ENCODE peak calls at places on chromosomes 11 and 22, in seven cellular contexts. V is left ventricle myocardium inferior; B is left lung; G is tibial nerve; M is spleen; A is body of pancreas; X is CD4-positive, CD25-positive, alpha-beta regulatory T cell. F is an unnamed sample.

GRCh38 chr22:23556026-23556620 is 24.0 kb downstream of the IGLL1 start:
- DNase-seq in B (peak), G (no peak), V (no peak), A (no peak), X (no peak), M (peak), F (no peak)

GRCh38 chr22:40196628-40197027 is 18.9 kb downstream of the TNRC6B start:
- DNase-seq in M (no peak), A (no peak), G (no peak), X (no peak), B (no peak), V (no peak), F (no peak)

GRCh38 chr11:21814169-21814568 is 378.7 kb upstream of the ANO5 start:
- DNase-seq in A (peak), M (no peak), X (no peak), V (no peak), B (no peak), G (no peak), F (no peak)

GRCh38 chr22:49910229-49911155 is 7.7 kb downstream of the ALG12 start:
- DNase-seq in V (no peak), A (no peak), X (no peak), G (no peak), B (no peak), M (no peak), F (no peak)

GRCh38 chr11:8086001-8086479 is 5.0 kb downstream of the TUB start:
- DNase-seq in M (peak), A (no peak), X (no peak), G (no peak), V (no peak), B (no peak), F (no peak)

GRCh38 chr11:74020537-74020936 is 11.7 kb upstream of the UCP3 start:
- DNase-seq in A (no peak), V (no peak), M (no peak), B (no peak), X (no peak), G (no peak), F (no peak)

GRCh38 chr11:129861702-129862107 is 33.7 kb downstream of the NFRKB start:
- DNase-seq in X (no peak), V (peak), A (peak), B (no peak), M (no peak), G (peak), F (peak)

GRCh38 chr22:28151241-28151640 is 232.2 kb upstream of the PITPNB start:
- DNase-seq in A (no peak), V (no peak), M (no peak), B (no peak), X (no peak), G (no peak), F (no peak)

GRCh38 chr11:86548278-86548917 is 124.0 kb downstream of the ME3 start:
- DNase-seq in A (no peak), B (no peak), G (no peak), X (no peak), V (no peak), M (no peak), F (no peak)

GRCh38 chr11:76783901-76784813 is 1.0 kb downstream of the TSKU start:
- DNase-seq in M (peak), X (no peak), V (peak), B (no peak), A (peak), G (no peak), F (peak)

GRCh38 chr11:129695543-129696308 is 119.9 kb upstream of the TMEM45B start:
- DNase-seq in B (peak), V (peak), X (peak), A (peak), M (peak), G (no peak), F (peak)

GRCh38 chr11:8097062-8097814 is 16.2 kb downstream of the TUB start:
- DNase-seq in B (no peak), M (peak), G (no peak), A (no peak), X (no peak), V (no peak), F (no peak)

GRCh38 chr11:133955945-133956421 is 785 bp downstream of the IGSF9B start:
- DNase-seq in M (no peak), A (no peak), G (no peak), X (no peak), B (peak), V (no peak), F (peak)

GRCh38 chr22:18056161-18056666 is 21.6 kb upstream of the PEX26 start:
- DNase-seq in A (peak), G (no peak), B (no peak), V (no peak), M (peak), X (no peak), F (no peak)

GRCh38 chr11:16632295-16633200 is 105.9 kb upstream of the C11orf58 start:
- DNase-seq in M (no peak), G (no peak), V (no peak), X (no peak), B (no peak), A (no peak), F (no peak)

GRCh38 chr11:28104984-28105383 is 3.0 kb downstream of the KIF18A start:
- DNase-seq in G (no peak), V (no peak), M (no peak), X (no peak), B (no peak), A (no peak), F (no peak)

GRCh38 chr22:43343262-43343988 is at the start of gene SCUBE1:
- DNase-seq in X (peak), B (peak), G (peak), M (peak), V (peak), A (peak), F (peak)

GRCh38 chr22:39135092-39135896 is 17.2 kb downstream of the CBX7 start:
- DNase-seq in B (peak), M (peak), X (no peak), A (no peak), V (peak), G (no peak), F (peak)

GRCh38 chr11:65903068-65903481 is 2.9 kb upstream of the FOSL1 start:
- DNase-seq in B (no peak), M (no peak), V (no peak), G (no peak), A (no peak), X (no peak), F (no peak)

GRCh38 chr11:35082322-35083180 is 56.4 kb upstream of the CD44 start:
- DNase-seq in A (peak), B (peak), V (peak), X (peak), G (peak), M (peak), F (peak)

GRCh38 chr11:129611661-129612566 is 203.7 kb upstream of the TMEM45B start:
- DNase-seq in M (no peak), B (no peak), A (no peak), X (no peak), G (no peak), V (no peak), F (no peak)

GRCh38 chr22:37556750-37557149 is 3.5 kb upstream of the CDC42EP1 start:
- DNase-seq in X (no peak), A (no peak), G (no peak), M (no peak), B (no peak), V (no peak), F (no peak)
- H3K4me3 ChIP-seq in X (no peak), A (no peak), G (no peak), M (no peak), B (no peak), V (no peak), F (no peak)

GRCh38 chr11:36167073-36167472 is 122.2 kb downstream of the COMMD9 start:
- DNase-seq in G (no peak), V (no peak), A (no peak), M (no peak), X (no peak), B (no peak), F (no peak)
- H3K27ac ChIP-seq in G (no peak), V (no peak), A (no peak), M (no peak), X (no peak), B (no peak), F (no peak)

GRCh38 chr22:30324008-30324730 is 2.6 kb downstream of the TBC1D10A start:
- DNase-seq in A (no peak), B (no peak), G (no peak), V (no peak), M (no peak), X (no peak), F (no peak)
- H3K4me3 ChIP-seq in A (no peak), B (peak), G (peak), V (peak), M (peak), X (peak), F (peak)

GRCh38 chr22:45526263-45526662 is 23.6 kb downstream of the FBLN1 start:
- DNase-seq in M (no peak), X (no peak), G (no peak), V (no peak), A (no peak), B (no peak), F (no peak)

GRCh38 chr22:45524966-45525365 is 22.3 kb downstream of the FBLN1 start:
- DNase-seq in G (no peak), A (no peak), B (no peak), M (no peak), X (no peak), V (no peak), F (no peak)

GRCh38 chr22:45526768-45527360 is 24.2 kb downstream of the FBLN1 start:
- DNase-seq in M (no peak), G (no peak), X (no peak), B (no peak), A (no peak), V (no peak), F (no peak)

GRCh38 chr22:45524157-45524556 is 21.5 kb downstream of the FBLN1 start:
- DNase-seq in A (no peak), X (no peak), G (no peak), M (no peak), B (no peak), V (no peak), F (no peak)

GRCh38 chr22:45525480-45525879 is 22.8 kb downstream of the FBLN1 start:
- DNase-seq in X (no peak), A (no peak), G (no peak), M (no peak), B (no peak), V (no peak), F (no peak)
- H3K27ac ChIP-seq in X (no peak), A (no peak), G (peak), M (no peak), B (no peak), V (no peak), F (no peak)

GRCh38 chr22:44793106-44793505 is 40.7 kb downstream of the ARHGAP8 start:
- DNase-seq in V (no peak), M (no peak), G (no peak), X (no peak), B (peak), A (no peak), F (no peak)

GRCh38 chr22:44793506-44794225 is 41.3 kb downstream of the ARHGAP8 start:
- DNase-seq in V (no peak), B (peak), X (no peak), A (no peak), G (no peak), M (peak), F (no peak)

GRCh38 chr22:44799077-44799931 is 46.9 kb downstream of the ARHGAP8 start:
- DNase-seq in G (no peak), X (no peak), V (no peak), M (no peak), B (peak), A (no peak), F (no peak)

GRCh38 chr22:44797181-44797720 is 44.9 kb downstream of the ARHGAP8 start:
- DNase-seq in M (no peak), B (peak), A (no peak), G (no peak), V (no peak), X (no peak), F (no peak)

GRCh38 chr22:44795701-44796630 is 43.6 kb downstream of the ARHGAP8 start:
- DNase-seq in A (no peak), V (no peak), G (no peak), X (no peak), M (peak), B (peak), F (no peak)
- H3K4me3 ChIP-seq in A (no peak), V (no peak), G (no peak), X (no peak), M (no peak), B (no peak), F (no peak)

GRCh38 chr11:114170226-114170625 is 110.7 kb downstream of the ZBTB16 start:
- DNase-seq in V (no peak), G (no peak), B (no peak), X (no peak), M (no peak), A (no peak), F (no peak)

GRCh38 chr11:114169321-114169749 is 109.8 kb downstream of the ZBTB16 start:
- DNase-seq in A (no peak), M (no peak), X (no peak), V (peak), B (no peak), G (peak), F (peak)

GRCh38 chr11:114172055-114172861 is 112.7 kb downstream of the ZBTB16 start:
- DNase-seq in A (no peak), G (no peak), X (no peak), V (no peak), M (no peak), B (no peak), F (no peak)

GRCh38 chr11:114172871-114173444 is 113.4 kb downstream of the ZBTB16 start:
- DNase-seq in A (no peak), X (no peak), G (no peak), M (no peak), B (no peak), V (peak), F (peak)

DNA sequence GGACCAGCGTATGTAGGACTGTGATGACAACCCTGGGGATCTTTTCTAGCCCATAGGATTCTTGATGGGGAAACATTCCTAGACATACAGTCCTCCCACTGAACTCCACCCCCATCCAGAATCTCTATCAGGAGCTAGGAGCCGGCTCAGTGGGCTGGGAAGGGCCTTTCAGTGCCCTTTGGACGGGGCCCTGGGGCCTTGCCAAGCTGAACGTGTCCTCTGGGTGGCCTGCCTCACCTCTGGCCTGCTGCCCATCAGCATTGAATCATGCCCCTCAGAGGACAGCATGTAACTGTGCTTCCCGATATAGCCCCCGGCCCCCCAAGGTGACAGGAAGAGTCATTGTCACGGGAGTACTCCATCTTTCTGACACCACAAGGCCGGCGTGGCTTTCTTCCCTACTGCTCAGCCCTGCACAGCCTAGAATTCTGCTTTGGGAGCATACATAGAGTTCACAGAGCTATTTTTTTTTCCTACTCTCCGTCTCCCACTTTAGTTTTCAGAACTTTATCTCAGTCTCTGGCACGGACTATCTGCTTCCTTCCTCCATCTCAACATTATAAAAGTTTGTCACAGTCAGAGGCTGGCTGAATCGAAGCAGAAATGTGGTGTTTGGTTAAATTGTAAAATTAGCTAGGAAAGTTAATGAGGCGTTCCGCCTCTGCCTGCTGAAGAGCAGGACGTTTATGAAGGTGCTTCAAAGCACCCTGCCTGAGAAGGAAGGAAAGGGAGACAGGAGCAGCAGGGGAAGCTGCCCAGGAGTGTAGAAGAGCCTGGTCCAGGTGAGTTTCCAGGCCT is 111.9 kb downstream of the ZBTB16 start:
- DNase-seq in V (peak), B (no peak), G (peak), A (peak), X (no peak), M (peak), F (peak)
- H3K27ac ChIP-seq in V (peak), B (peak), G (peak), A (peak), X (no peak), M (peak), F (peak)

DNA sequence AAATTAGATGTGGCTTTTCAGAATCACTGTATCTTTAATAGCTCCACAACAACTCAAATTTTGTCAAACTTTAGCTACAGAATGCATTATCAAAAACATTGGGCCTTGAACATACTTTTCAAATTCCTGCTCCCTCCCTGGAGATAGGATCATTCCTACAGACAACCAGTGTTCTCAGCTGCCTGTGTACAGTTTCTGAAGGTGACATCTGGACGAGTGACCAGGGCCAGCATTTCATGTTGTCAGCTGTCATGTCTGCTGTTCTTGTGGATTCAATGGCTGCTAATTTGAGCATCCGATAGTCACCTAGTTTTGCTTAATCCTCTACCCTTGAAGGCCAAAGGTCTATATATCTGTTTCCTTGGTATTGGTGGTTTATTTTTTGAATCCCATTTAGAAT is 188.2 kb downstream of the DBX1 start:
- DNase-seq in V (no peak), B (no peak), M (no peak), G (no peak), X (no peak), A (no peak), F (no peak)
- H3K4me3 ChIP-seq in V (no peak), B (no peak), M (no peak), G (no peak), X (no peak), A (no peak), F (no peak)

GRCh38 chr11:113270080-113270479 is 44.3 kb upstream of the TTC12 start:
- DNase-seq in M (no peak), V (no peak), A (no peak), X (no peak), G (no peak), B (peak), F (no peak)

GRCh38 chr11:113273720-113274119 is 40.7 kb upstream of the TTC12 start:
- DNase-seq in X (no peak), G (no peak), V (no peak), B (no peak), M (no peak), A (no peak), F (no peak)

GRCh38 chr11:113272927-113273615 is 41.3 kb upstream of the TTC12 start:
- DNase-seq in G (no peak), V (no peak), M (no peak), A (no peak), X (no peak), B (peak), F (no peak)

GRCh38 chr11:113272281-113272680 is 42.1 kb upstream of the TTC12 start:
- DNase-seq in V (no peak), B (no peak), A (no peak), X (no peak), G (no peak), M (no peak), F (no peak)

DNA sequence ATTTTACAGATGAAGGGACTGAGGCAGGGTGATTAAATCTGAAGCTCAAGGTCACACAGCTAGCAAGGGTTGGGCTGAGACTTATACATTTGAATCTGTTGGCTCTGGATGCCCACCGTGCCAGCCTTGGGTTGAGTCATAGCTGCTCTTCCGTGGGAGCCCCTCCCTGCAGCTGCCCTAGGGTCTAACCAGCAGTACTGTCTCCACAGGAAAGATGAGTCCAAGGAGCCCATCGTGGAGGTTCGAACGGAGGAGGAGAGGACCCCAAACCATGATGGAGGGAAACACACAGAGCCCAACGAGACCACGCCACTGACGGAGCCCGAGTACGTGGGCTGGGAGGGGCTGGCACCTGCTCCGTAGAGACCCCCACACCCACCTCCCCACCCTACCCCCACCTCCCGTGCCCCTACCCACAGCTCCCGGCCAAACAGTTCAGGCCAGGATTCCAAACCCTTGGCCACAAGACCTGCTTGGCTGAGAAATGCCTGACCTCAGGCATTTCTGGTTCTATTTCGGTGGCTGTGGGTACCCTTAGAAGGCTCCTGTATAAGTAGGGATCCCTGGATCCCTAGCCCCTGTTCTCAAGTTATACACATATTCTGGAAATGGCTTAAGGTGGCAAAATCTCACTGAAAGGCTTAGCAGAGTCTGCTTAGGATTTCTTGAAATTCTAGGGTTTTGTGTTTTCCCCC is 42.7 kb upstream of the TTC12 start:
- DNase-seq in X (no peak), G (no peak), M (no peak), V (no peak), B (no peak), A (no peak), F (no peak)
- H3K27ac ChIP-seq in X (no peak), G (no peak), M (no peak), V (no peak), B (no peak), A (no peak), F (no peak)

GRCh38 chr11:117384045-117384444 is 56.4 kb downstream of the CEP164 start:
- DNase-seq in X (no peak), G (no peak), M (no peak), A (no peak), B (no peak), V (no peak), F (no peak)

GRCh38 chr11:117382746-117383145 is 55.1 kb downstream of the CEP164 start:
- DNase-seq in X (no peak), B (no peak), G (no peak), A (no peak), V (no peak), M (no peak), F (no peak)

GRCh38 chr11:117380676-117381075 is 53.0 kb downstream of the CEP164 start:
- DNase-seq in M (peak), B (no peak), G (no peak), X (no peak), A (no peak), V (no peak), F (no peak)

GRCh38 chr11:117381481-117381880 is 53.8 kb downstream of the CEP164 start:
- DNase-seq in A (no peak), G (no peak), B (no peak), M (no peak), V (no peak), X (no peak), F (no peak)

GRCh38 chr11:117381988-117382387 is 54.3 kb downstream of the CEP164 start:
- DNase-seq in V (no peak), B (no peak), X (no peak), A (no peak), G (no peak), M (no peak), F (no peak)
- H3K4me3 ChIP-seq in V (no peak), B (no peak), X (no peak), A (no peak), G (no peak), M (no peak), F (no peak)